ENCODE peak calls at places on chromosomes 6 and 20, in seven cellular contexts. A is fibroblast of lung; M is stimulated activated CD4-positive, alpha-beta T cell treated with anti-CD3 and anti-CD28 coated beads, Interleukin-4, amount 100 ng/mL, for 48 hours; E is stimulated activated CD8-positive, alpha-beta memory T cell treated with anti-CD3 and anti-CD28 coated beads, Interleukin-4, amount 100 ng/mL, for 1 hour; F is NCI-H345; R is nephron progenitor cell; V is NCI-H774. C is an unnamed sample.

GRCh38 chr6:14765106-14765505 is 480.8 kb upstream of the JARID2 start:
- DNase-seq in A (peak; percentile 36), M (no peak), E (no peak), F (no peak), R (no peak), V (no peak), C (no peak)

GRCh38 chr6:111441678-111442243 is 41.3 kb downstream of the REV3L start:
- DNase-seq in A (no peak), M (no peak), E (no peak), F (no peak), R (no peak), V (no peak), C (no peak)

GRCh38 chr6:56657364-56657763 is 14.7 kb upstream of the DST start:
- DNase-seq in A (no peak), M (no peak), E (no peak), F (no peak), R (no peak), V (no peak), C (no peak)

GRCh38 chr6:152635949-152636674 is 1.1 kb downstream of the SYNE1 start:
- DNase-seq in A (peak; percentile 40), M (no peak), E (no peak), F (no peak), R (peak; percentile 37), V (no peak), C (no peak)

GRCh38 chr20:38196592-38196991 is 31.5 kb upstream of the TGM2 start:
- DNase-seq in A (no peak), M (no peak), E (no peak), F (no peak), R (no peak), V (no peak), C (no peak)

GRCh38 chr20:11585752-11586352 is 331.8 kb upstream of the BTBD3 start:
- DNase-seq in A (peak; percentile 5), M (no peak), E (no peak), F (peak; percentile 54), R (no peak), V (peak; percentile 11), C (peak; percentile 40)

GRCh38 chr20:25299801-25300200 is 51.9 kb downstream of the PYGB start:
- DNase-seq in A (peak; percentile 63), M (no peak), E (no peak), F (no peak), R (no peak), V (no peak), C (peak; percentile 30)

GRCh38 chr20:25254571-25254970 is 6.7 kb downstream of the PYGB start:
- DNase-seq in A (no peak), M (no peak), E (no peak), F (no peak), R (no peak), V (no peak), C (no peak)

GRCh38 chr6:82370788-82371187 is 7.2 kb downstream of the TPBG start:
- DNase-seq in A (no peak), M (no peak), E (no peak), F (peak; percentile 58), R (no peak), V (peak; percentile 98), C (no peak)

GRCh38 chr20:4439461-4439860 is 282.2 kb upstream of the PRND start:
- DNase-seq in A (no peak), M (no peak), E (no peak), F (no peak), R (no peak), V (no peak), C (no peak)

GRCh38 chr6:158518196-158519127 is 41.4 kb upstream of the TMEM181 start:
- DNase-seq in A (peak; percentile 72), M (peak; percentile 27), E (no peak), F (peak; percentile 86), R (peak; percentile 45), V (peak; percentile 71), C (peak; percentile 84)

GRCh38 chr6:41678511-41679084 is 40.3 kb downstream of the MDFI start:
- DNase-seq in A (no peak), M (no peak), E (no peak), F (no peak), R (no peak), V (no peak), C (no peak)

GRCh38 chr6:101537917-101538316 is 144.4 kb downstream of the GRIK2 start:
- DNase-seq in A (no peak), M (no peak), E (no peak), F (no peak), R (no peak), V (no peak), C (no peak)

GRCh38 chr6:38644951-38645350 is 5.2 kb upstream of the BTBD9 start:
- DNase-seq in A (no peak), M (no peak), E (no peak), F (no peak), R (no peak), V (no peak), C (no peak)

GRCh38 chr20:50004175-50004574 is 21.4 kb downstream of the SNAI1 start:
- DNase-seq in A (no peak), M (no peak), E (no peak), F (no peak), R (no peak), V (no peak), C (no peak)

GRCh38 chr20:22060610-22061009 is 355.1 kb downstream of the PAX1 start:
- DNase-seq in A (no peak), M (no peak), E (no peak), F (no peak), R (no peak), V (no peak), C (no peak)

GRCh38 chr6:322205-322930 is 30.1 kb downstream of the DUSP22 start:
- DNase-seq in A (no peak), M (no peak), E (no peak), F (no peak), R (no peak), V (no peak), C (no peak)

GRCh38 chr20:37552415-37552814 is 24.7 kb upstream of the BLCAP start:
- DNase-seq in A (peak; percentile 51), M (no peak), E (no peak), F (no peak), R (no peak), V (no peak), C (peak; percentile 67)

GRCh38 chr20:47663354-47664067 is 121.8 kb downstream of the SULF2 start:
- DNase-seq in A (peak; percentile 62), M (peak; percentile 67), E (peak; percentile 44), F (peak; percentile 72), R (peak; percentile 89), V (peak; percentile 34), C (peak; percentile 72)

GRCh38 chr20:23167436-23167835 is 81.3 kb upstream of the CD93 start:
- DNase-seq in A (peak; percentile 69), M (no peak), E (no peak), F (no peak), R (no peak), V (no peak), C (no peak)

GRCh38 chr6:168903638-168904345 is 349.9 kb downstream of the THBS2 start:
- DNase-seq in A (no peak), M (no peak), E (no peak), F (peak; percentile 33), R (no peak), V (no peak), C (no peak)

GRCh38 chr6:87870606-87871005 is 168.6 kb upstream of the AKIRIN2 start:
- DNase-seq in A (peak; percentile 57), M (no peak), E (no peak), F (no peak), R (no peak), V (no peak), C (no peak)

C was measured in SW480.